ENCODE peak calls at places on chromosomes 2 and 18, in nine cellular contexts. K, J, M, A, L, F, O, D and Z are unnamed samples.

GRCh38 chr18:79246309-79247108 is 149.2 kb upstream of the NFATC1 start:
- DNase-seq in K (peak), J (peak), M (peak), A (peak), L (peak), F (peak), O (peak), D (peak), Z (peak)

GRCh38 chr18:49359732-49360444 is 100.6 kb downstream of the DYM start:
- DNase-seq in K (no peak), J (no peak), M (no peak), A (no peak), L (no peak), F (no peak), O (no peak), D (no peak), Z (no peak)

GRCh38 chr18:58998421-58999203 is 133.9 kb downstream of the ZNF532 start:
- DNase-seq in K (no peak), J (peak), M (no peak), A (peak), L (no peak), F (no peak), O (peak), D (peak), Z (no peak)

GRCh38 chr2:202545931-202546330 is 88.8 kb upstream of the FAM117B start:
- DNase-seq in K (no peak), J (no peak), M (no peak), A (no peak), L (no peak), F (no peak), O (no peak), D (no peak), Z (no peak)

GRCh38 chr2:43846140-43846793 is 7.5 kb downstream of the ABCG8 start:
- DNase-seq in K (no peak), J (no peak), M (no peak), A (no peak), L (no peak), F (no peak), O (no peak), D (no peak), Z (no peak)

GRCh38 chr18:5266721-5267120 is 28.8 kb downstream of the ZBTB14 start:
- DNase-seq in K (no peak), J (no peak), M (no peak), A (no peak), L (no peak), F (no peak), O (no peak), D (no peak), Z (no peak)

GRCh38 chr18:48790226-48790863 is 160.4 kb downstream of the SMAD7 start:
- DNase-seq in K (peak), J (no peak), M (no peak), A (no peak), L (peak), F (no peak), O (no peak), D (peak), Z (no peak)

GRCh38 chr2:172427990-172428840 is 829 bp downstream of the ITGA6 start:
- DNase-seq in K (peak), J (peak), M (no peak), A (peak), L (peak), F (no peak), O (peak), D (peak), Z (peak)

GRCh38 chr2:194854941-194855340 is 802.1 kb upstream of the SLC39A10 start:
- DNase-seq in K (no peak), J (no peak), M (no peak), A (no peak), L (no peak), F (no peak), O (no peak), D (no peak), Z (no peak)

GRCh38 chr2:238668426-238668825 is 179.5 kb upstream of the TWIST2 start:
- DNase-seq in K (no peak), J (no peak), M (no peak), A (no peak), L (no peak), F (no peak), O (no peak), D (no peak), Z (no peak)

GRCh38 chr2:171822520-171823297 is 71.3 kb downstream of the SLC25A12 start:
- DNase-seq in K (no peak), J (no peak), M (no peak), A (no peak), L (no peak), F (no peak), O (peak), D (no peak), Z (no peak)

GRCh38 chr2:29702276-29702675 is 219.1 kb downstream of the ALK start:
- DNase-seq in K (no peak), J (no peak), M (no peak), A (no peak), L (no peak), F (no peak), O (no peak), D (no peak), Z (no peak)

GRCh38 chr2:43051316-43051715 is 175.1 kb downstream of the ZFP36L2 start:
- DNase-seq in K (peak), J (peak), M (no peak), A (no peak), L (no peak), F (peak), O (no peak), D (no peak), Z (peak)

GRCh38 chr18:53764086-53764485 is 460.4 kb downstream of the MBD2 start:
- DNase-seq in K (no peak), J (no peak), M (no peak), A (no peak), L (no peak), F (no peak), O (no peak), D (no peak), Z (no peak)

GRCh38 chr2:109222422-109222821 is 93.4 kb downstream of the SH3RF3 start:
- DNase-seq in K (no peak), J (no peak), M (no peak), A (no peak), L (no peak), F (no peak), O (no peak), D (no peak), Z (no peak)

GRCh38 chr2:9097239-9097638 is 93.8 kb upstream of the MBOAT2 start:
- DNase-seq in K (no peak), J (no peak), M (no peak), A (no peak), L (peak), F (no peak), O (peak), D (no peak), Z (no peak)

GRCh38 chr2:218166791-218167190 is at the start of gene CXCR1:
- DNase-seq in K (no peak), J (no peak), M (no peak), A (no peak), L (no peak), F (no peak), O (peak), D (no peak), Z (no peak)

GRCh38 chr2:156181208-156181607 is 151.3 kb downstream of the NR4A2 start:
- DNase-seq in K (no peak), J (no peak), M (no peak), A (no peak), L (no peak), F (no peak), O (no peak), D (no peak), Z (no peak)
- TF ChIP-seq POLR2A in K (no peak), J (no peak), M (no peak), A (no peak), L (no peak), F (no peak), O (no peak), D (no peak), Z (no peak)

DNA sequence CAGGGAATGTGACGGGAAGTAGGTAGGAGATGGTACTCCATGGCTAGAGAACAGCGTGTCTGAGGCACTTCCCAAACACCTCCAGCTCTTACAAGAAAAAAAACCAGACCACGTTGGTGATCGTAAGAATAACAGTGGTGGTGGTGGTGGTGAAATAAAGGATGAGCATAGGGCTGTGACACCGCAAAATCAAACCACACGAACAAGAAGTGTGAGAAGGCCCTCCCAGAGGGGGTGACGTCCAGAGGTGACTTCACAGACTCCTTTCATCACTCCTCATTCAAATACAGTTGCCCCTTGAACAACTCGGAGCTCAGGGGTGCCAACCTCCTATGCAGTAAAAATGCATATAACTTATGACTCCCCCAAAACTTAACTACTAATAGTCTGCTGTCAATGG is 92.6 kb downstream of the FARSB start:
- DNase-seq in K (no peak), J (no peak), M (no peak), A (no peak), L (no peak), F (no peak), O (no peak), D (no peak), Z (no peak)
- TF ChIP-seq POLR2A in K (no peak), J (no peak), M (no peak), A (no peak), L (no peak), F (no peak), O (no peak), D (no peak), Z (no peak)

GRCh38 chr2:241219030-241219382 is 30.5 kb downstream of the ANO7 start:
- DNase-seq in K (no peak), J (no peak), M (no peak), A (no peak), L (no peak), F (no peak), O (no peak), D (no peak), Z (no peak)

GRCh38 chr2:241216211-241216761 is 27.8 kb downstream of the ANO7 start:
- DNase-seq in K (no peak), J (no peak), M (no peak), A (no peak), L (no peak), F (no peak), O (no peak), D (no peak), Z (no peak)

GRCh38 chr2:241218131-241219029 is 29.9 kb downstream of the ANO7 start:
- DNase-seq in K (peak), J (peak), M (no peak), A (peak), L (peak), F (no peak), O (peak), D (peak), Z (peak)

GRCh38 chr2:241215421-241215820 is 26.9 kb downstream of the ANO7 start:
- DNase-seq in K (no peak), J (no peak), M (no peak), A (no peak), L (no peak), F (no peak), O (no peak), D (no peak), Z (no peak)

GRCh38 chr2:241217320-241218031 is 29.0 kb downstream of the ANO7 start:
- DNase-seq in K (peak), J (peak), M (peak), A (peak), L (peak), F (peak), O (peak), D (peak), Z (peak)
- TF ChIP-seq POLR2A in K (no peak), J (no peak), M (no peak), A (no peak), L (peak), F (no peak), O (no peak), D (no peak), Z (no peak)

DNA sequence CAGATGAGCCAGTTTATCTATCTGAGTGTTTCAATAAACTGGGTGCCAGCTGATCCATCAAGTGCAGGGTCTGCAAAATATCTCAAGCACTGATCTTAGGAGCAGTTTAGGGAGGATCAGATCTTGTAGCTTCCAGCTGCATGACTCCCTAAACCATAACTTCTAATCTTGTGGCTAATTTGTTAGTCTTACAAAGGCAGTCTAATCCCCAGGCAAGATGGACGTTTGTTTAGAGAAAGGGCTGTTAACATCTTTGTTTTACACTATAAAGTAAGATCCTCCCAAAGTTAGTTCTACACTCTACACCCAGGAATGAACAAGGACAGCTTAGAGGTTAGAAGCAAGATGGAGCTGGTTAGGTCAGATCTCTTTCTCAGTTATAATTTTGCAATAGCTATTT is 28.7 kb upstream of the HNMT start:
- DNase-seq in K (no peak), J (no peak), M (no peak), A (no peak), L (no peak), F (no peak), O (no peak), D (no peak), Z (no peak)
- TF ChIP-seq POLR2A in K (no peak), J (no peak), M (no peak), A (no peak), L (no peak), F (no peak), O (no peak), D (no peak), Z (no peak)

DNA sequence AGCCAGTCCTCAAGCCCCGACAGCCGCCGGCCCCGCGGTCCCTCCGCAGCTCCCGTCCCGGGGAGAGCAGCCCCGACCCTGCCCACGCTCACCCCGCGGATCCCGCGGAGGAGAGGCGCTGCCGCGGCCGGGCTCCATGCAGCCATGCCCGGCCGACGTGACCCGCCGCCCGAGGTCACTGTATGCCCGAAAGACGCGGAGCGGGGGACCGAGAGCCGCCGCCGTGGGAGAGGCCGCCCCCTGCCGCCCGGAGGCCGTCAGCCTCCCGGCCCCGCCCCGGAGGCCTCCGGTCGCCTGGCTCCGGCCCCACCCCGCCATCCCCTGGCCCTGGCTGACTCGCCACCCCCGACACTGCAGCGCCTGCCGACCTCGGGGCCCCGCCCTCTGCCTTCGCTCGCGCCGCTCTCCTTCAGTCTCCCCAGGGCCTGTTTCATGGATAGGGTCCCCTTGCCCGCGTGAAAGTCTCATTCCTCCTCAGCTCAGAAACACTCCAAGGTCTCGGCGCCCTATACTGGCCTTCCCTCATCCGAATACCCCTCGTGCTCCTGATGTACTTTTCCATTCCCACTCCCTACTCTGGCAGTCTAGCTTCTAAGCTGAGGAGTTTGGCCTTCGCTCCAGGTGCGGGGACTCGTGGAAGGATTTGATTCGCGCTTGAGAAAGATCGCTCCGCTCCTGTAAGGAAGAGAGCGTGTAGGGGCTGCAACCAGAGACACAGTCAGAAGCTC is at the start of gene BOLA3:
- DNase-seq in K (peak), J (peak), M (peak), A (peak), L (peak), F (peak), O (peak), D (peak), Z (peak)
- TF ChIP-seq POLR2A in K (peak), J (no peak), M (no peak), A (no peak), L (no peak), F (peak), O (peak), D (no peak), Z (peak)

DNA sequence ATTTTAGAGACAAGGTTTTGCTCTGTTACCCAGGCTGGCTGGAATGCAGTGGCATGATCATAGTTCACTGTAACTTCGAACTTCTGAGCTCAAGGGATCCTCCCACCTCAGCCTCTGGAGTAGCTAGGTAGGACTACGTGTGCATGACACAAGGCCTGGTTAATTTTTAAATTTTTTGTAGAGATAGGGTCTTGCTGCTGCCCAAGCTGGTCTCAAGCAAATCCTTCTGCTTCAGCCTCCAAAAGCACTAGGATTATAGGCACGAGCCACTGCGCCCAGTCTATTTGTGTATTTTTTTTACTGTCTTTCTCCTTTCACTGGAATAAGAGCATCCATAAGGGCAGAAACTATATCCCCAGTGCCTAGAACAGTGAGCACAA is 89.3 kb downstream of the PLEKHM3 start:
- DNase-seq in K (no peak), J (no peak), M (no peak), A (no peak), L (no peak), F (no peak), O (no peak), D (no peak), Z (no peak)
- TF ChIP-seq POLR2A in K (no peak), J (no peak), M (no peak), A (no peak), L (no peak), F (no peak), O (no peak), D (no peak), Z (no peak)

GRCh38 chr2:231672617-231673347 is 35.5 kb upstream of the PTMA start:
- DNase-seq in K (no peak), J (peak), M (no peak), A (peak), L (peak), F (peak), O (peak), D (peak), Z (peak)
- TF ChIP-seq POLR2A in K (no peak), J (peak), M (no peak), A (peak), L (peak), F (no peak), O (no peak), D (no peak), Z (no peak)

DNA sequence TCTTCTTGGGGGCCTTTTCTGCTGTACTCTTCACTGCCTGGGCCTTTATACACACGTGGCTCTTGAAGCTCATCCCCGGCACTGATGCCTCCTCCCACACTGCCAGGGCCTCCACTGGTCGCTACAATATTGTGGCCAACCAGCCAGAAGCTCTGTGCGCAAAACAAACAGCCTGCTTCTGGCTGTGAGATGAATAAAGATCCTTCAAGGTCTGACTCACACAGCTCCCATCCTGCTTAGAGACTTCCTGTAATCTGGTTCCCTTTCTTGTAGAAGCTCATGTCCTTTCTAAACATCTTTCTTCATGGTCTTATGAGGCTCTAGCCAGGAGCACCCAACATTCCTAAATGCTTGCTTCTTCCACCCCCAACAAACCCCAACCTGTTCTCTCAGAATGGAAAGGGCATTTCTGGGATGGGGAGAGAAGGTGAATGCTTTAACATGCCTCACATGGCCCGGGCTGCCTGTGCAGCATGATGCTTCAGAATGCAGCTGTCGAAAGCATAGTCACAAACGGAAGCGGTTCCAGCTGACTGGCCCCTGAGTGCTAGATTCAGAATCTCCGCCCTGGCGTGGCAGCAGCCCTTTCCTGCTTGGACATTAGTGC is 24.6 kb downstream of the NRP2 start:
- DNase-seq in K (peak), J (peak), M (no peak), A (peak), L (peak), F (peak), O (peak), D (peak), Z (no peak)
- TF ChIP-seq POLR2A in K (no peak), J (no peak), M (no peak), A (no peak), L (no peak), F (no peak), O (no peak), D (no peak), Z (no peak)